ENCODE peak calls at places on chromosomes 11 and 22, in four cellular contexts. Z, R, T and Y are unnamed samples.

GRCh38 chr11:2537896-2538855 is 93.4 kb downstream of the KCNQ1 start:
- DNase-seq in R (no peak), Z (no peak), T (no peak), Y (no peak)

GRCh38 chr11:26649884-26650283 is 72.0 kb downstream of the SLC5A12 start:
- DNase-seq in T (peak; percentile 34), R (no peak), Z (peak; percentile 75), Y (peak; percentile 54)

GRCh38 chr11:9982796-9983579 is 311.0 kb downstream of the SBF2 start:
- DNase-seq in R (no peak), T (no peak), Z (no peak), Y (no peak)

GRCh38 chr11:19447150-19447566 is 206.4 kb upstream of the E2F8 start:
- DNase-seq in R (no peak), Z (no peak), T (no peak), Y (no peak)

GRCh38 chr11:46603704-46604308 is 10.0 kb upstream of the AMBRA1 start:
- DNase-seq in R (no peak), Z (no peak), T (no peak), Y (no peak)

GRCh38 chr22:48379371-48379770 is 1448.3 kb downstream of the BRD1 start:
- DNase-seq in T (no peak), Z (no peak), R (no peak), Y (no peak)

GRCh38 chr11:39675171-39675570 is 1784.3 kb downstream of the LRRC4C start:
- DNase-seq in T (no peak), Z (no peak), R (no peak), Y (no peak)

GRCh38 chr11:3109921-3110706 is 52.9 kb upstream of the CARS1 start:
- DNase-seq in Z (peak; percentile 51), T (no peak), R (peak; percentile 26), Y (peak; percentile 63)

GRCh38 chr11:120622189-120622912 is 110.8 kb downstream of the GRIK4 start:
- DNase-seq in T (no peak), Z (no peak), R (no peak), Y (peak; percentile 7)

GRCh38 chr11:128310676-128311445 is 276.5 kb downstream of the ETS1 start:
- DNase-seq in R (no peak), T (no peak), Z (no peak), Y (peak; percentile 52)

GRCh38 chr11:109864161-109864661 is 229.0 kb upstream of the ZC3H12C start:
- DNase-seq in T (no peak), Z (no peak), R (no peak), Y (peak; percentile 61)

GRCh38 chr11:11119917-11120316 is 233.1 kb downstream of the CSNK2A3 start:
- DNase-seq in T (no peak), Z (no peak), R (no peak), Y (no peak)

GRCh38 chr22:20267441-20268288 is 453 bp downstream of the RTN4R start:
- DNase-seq in Z (peak; percentile 27), T (no peak), R (no peak), Y (peak; percentile 40)

GRCh38 chr22:24465566-24465965 is 29.6 kb upstream of the UPB1 start:
- DNase-seq in Z (no peak), T (peak; percentile 11), R (no peak), Y (peak; percentile 22)

GRCh38 chr11:133249530-133249929 is 282.8 kb downstream of the OPCML start:
- DNase-seq in T (no peak), R (no peak), Z (no peak), Y (no peak)

GRCh38 chr11:86278226-86278625 is 23.8 kb upstream of the HIKESHI start:
- DNase-seq in T (no peak), R (no peak), Z (no peak), Y (no peak)

DNA sequence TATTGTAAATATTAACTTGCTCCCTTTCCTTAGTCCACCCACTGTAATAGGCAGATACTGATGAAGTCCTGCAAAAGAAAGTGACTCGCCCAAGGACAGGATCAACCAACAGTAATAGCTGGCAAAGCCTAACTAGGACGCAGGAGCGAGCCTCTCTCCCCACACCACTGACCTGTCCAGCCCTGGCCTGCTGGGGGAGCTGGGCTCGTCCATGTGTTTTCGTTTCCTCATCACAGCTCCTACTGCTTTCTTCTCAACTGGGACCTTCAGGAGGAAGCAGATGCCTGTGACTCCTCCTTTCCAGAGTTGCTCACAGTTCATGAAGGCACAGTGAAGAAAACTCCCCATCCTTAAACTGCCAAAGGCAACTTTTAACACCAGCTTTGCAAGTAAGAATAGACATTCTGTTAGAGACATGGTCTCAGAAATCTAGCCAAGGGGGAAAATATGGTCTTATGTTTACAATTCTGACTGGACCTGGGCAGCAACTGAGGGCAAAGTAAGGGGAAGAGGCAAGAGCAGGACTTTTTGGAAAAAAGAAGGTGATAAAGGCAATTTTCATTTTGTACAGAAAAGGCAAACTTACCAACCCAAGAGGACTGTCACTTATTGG is 11.6 kb upstream of the GPHA2 start:
- DNase-seq in T (no peak), Z (peak; percentile 30), R (no peak), Y (no peak)
- TF ChIP-seq CTCF in T (no peak), Z (no peak), R (no peak), Y (no peak)

GRCh38 chr11:209275-210121 is 2.0 kb downstream of the RIC8A start:
- DNase-seq in T (no peak), Z (no peak), R (peak; percentile 42), Y (no peak)
- TF ChIP-seq CTCF in T (no peak), Z (no peak), R (no peak), Y (no peak)

GRCh38 chr22:50190182-50190951 is 4.7 kb downstream of the TRABD start:
- DNase-seq in R (peak; percentile 68), Z (no peak), T (no peak), Y (peak; percentile 90)
- TF ChIP-seq CTCF in R (no peak), Z (no peak), T (peak; percentile 21), Y (peak; percentile 44)

GRCh38 chr11:95972055-95972454 is 48.1 kb upstream of the MTMR2 start:
- DNase-seq in R (no peak), Z (no peak), T (no peak), Y (no peak)

GRCh38 chr11:95968585-95968984 is 44.7 kb upstream of the MTMR2 start:
- DNase-seq in T (no peak), R (no peak), Z (no peak), Y (no peak)
- TF ChIP-seq CTCF in T (peak; percentile 47), R (no peak), Z (no peak), Y (no peak)

DNA sequence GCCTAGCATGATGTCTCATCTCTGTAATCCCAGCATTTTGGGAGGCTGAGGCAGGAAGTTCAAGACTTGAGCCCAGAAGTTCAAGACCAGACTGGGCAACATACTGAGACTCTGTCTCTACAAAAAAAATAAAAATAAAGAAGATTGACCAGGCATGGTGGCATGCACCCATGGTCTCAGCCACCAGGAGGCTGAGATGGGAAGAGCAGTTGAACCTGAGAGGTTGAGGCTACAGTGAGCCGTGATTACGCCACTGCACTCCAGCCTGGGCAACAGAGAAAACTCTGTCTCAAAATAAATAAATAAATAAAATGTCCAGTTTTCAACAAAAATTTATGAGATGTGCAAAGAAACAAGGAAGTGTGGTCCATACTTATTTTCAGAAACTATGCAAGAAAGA is 28.3 kb downstream of the EFCAB6 start:
- DNase-seq in Z (no peak), R (no peak), T (no peak), Y (no peak)
- TF ChIP-seq CTCF in Z (peak; percentile 28), R (no peak), T (no peak), Y (no peak)

GRCh38 chr22:31618471-31619176 is 43.4 kb downstream of the PISD start:
- DNase-seq in R (no peak), Z (no peak), T (no peak), Y (no peak)
- TF ChIP-seq CTCF in R (no peak), Z (no peak), T (no peak), Y (no peak)

DNA sequence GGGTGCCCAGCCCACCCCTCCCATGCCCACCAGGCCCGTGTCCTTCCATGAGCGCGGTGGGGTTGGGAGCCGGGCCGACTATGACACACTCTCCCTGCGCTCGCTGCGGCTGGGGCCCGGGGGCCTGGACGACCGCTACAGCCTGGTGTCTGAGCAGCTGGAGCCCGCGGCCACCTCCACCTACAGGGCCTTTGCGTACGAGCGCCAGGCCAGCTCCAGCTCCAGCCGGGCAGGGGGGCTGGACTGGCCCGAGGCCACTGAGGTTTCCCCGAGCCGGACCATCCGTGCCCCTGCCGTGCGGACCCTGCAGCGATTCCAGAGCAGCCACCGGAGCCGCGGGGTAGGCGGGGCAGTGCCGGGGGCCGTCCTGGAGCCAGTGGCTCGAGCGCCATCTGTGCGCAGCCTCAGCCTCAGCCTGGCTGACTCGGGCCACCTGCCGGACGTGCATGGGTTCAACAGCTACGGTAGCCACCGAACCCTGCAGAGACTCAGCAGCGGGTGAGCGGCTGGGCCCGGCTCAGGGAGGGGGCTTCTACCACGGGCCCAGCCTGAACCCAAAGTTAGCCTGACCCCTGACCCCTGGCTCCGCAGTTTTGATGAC is 3.0 kb downstream of the PKP3 start:
- DNase-seq in R (peak; percentile 78), T (no peak), Z (no peak), Y (peak; percentile 67)
- TF ChIP-seq CTCF in R (peak; percentile 76), T (peak; percentile 54), Z (no peak), Y (no peak)

GRCh38 chr11:64607381-64608259 is 16.6 kb downstream of the SLC22A12 start:
- DNase-seq in R (peak; percentile 55), Z (no peak), T (no peak), Y (no peak)

GRCh38 chr11:64605248-64605560 is 14.2 kb downstream of the SLC22A12 start:
- DNase-seq in T (no peak), Z (no peak), R (no peak), Y (no peak)

GRCh38 chr11:64604458-64605247 is 13.6 kb downstream of the SLC22A12 start:
- DNase-seq in T (no peak), Z (no peak), R (no peak), Y (no peak)

GRCh38 chr11:64606796-64607380 is 15.9 kb downstream of the SLC22A12 start:
- DNase-seq in R (no peak), Z (no peak), T (no peak), Y (no peak)

DNA sequence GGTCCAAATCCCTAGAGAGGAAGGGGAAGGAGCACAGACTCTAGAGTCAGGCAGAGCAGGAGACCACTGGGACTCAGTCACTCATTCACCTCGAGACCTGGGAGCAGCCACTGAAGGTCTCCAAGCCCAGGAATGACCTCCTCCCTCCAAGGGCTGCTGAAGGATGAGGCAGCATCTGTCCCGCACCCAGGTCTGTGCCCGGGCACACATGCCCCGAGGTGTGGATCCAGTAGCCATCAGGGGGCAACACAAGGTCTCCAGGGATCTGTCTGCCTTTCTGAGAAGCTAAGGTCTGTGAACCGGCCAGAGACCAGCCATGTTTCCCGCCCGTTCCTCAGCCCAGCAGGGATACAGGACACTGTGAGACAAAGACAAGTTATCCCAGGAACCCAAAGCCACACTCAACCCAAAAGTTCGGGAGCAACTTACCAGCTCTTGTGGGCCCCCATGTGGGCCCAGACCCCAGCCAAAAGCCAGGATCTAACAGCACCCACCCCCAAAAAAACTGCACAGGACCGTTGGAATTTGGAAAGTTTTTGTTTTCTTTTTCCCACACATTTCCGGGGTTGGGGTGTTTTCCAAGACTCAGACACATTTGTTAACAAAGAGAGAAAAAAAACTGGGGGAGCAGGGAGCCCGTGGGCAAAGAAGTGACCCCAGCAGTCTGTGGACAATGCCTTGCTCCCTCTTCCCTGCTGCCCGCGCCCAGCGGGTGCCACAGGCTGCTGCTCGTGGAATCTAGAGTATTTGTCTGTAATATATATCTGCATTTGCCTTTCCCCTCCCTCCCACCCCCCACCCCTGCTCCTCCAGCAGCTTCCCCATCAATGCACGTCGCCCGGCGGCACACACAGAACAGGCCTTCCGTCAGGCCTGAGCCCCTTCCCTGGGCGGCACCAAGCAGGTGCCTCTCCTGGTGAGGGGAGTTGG is 14.9 kb downstream of the SLC22A12 start:
- DNase-seq in R (no peak), Z (no peak), T (no peak), Y (no peak)
- TF ChIP-seq CTCF in R (no peak), Z (no peak), T (no peak), Y (no peak)